ENCODE peak calls at places on chromosomes 11 and 22, in seven cellular contexts. X is HCT116, G is GM23248, M is OCI-LY7, V is PC-9, I is Karpas-422, O is GM23338. J is an unnamed sample. For H3K9me2, the result is how much of the 10 kb centered on the place peaks cover.

GRCh38 chr11:102111011-102111786 is 952 bp downstream of the YAP1 start:
- DNase-seq in O (peak), I (no peak), X (no peak), V (peak), M (no peak), G (peak), J (peak)

GRCh38 chr22:41327124-41327523 is 25.8 kb downstream of the ZC3H7B start:
- DNase-seq in V (no peak), X (no peak), G (no peak), I (no peak), O (no peak), M (no peak), J (no peak)

GRCh38 chr22:47300698-47301405 is 538.4 kb downstream of the TBC1D22A start:
- DNase-seq in O (no peak), G (no peak), M (no peak), V (no peak), I (no peak), X (no peak), J (no peak)

GRCh38 chr11:47056261-47056915 is 119.8 kb downstream of the CSTPP1 start:
- DNase-seq in O (no peak), M (no peak), I (no peak), G (peak), V (peak), X (no peak), J (peak)

GRCh38 chr11:108592591-108593213 is 866 bp downstream of the EXPH5 start:
- DNase-seq in I (no peak), X (no peak), V (no peak), G (peak), M (no peak), O (peak), J (peak)

GRCh38 chr11:77471520-77472234 is 2.2 kb downstream of the PAK1 start:
- DNase-seq in G (no peak), X (no peak), V (peak), I (peak), O (peak), M (peak), J (peak)

GRCh38 chr22:36311386-36312085 is 58.6 kb downstream of the APOL1 start:
- DNase-seq in M (no peak), I (no peak), V (peak), X (no peak), G (peak), O (no peak), J (no peak)

GRCh38 chr22:39296981-39297489 is 22.4 kb downstream of the RPL3 start:
- DNase-seq in M (no peak), V (no peak), O (no peak), G (no peak), I (no peak), X (no peak), J (no peak)

GRCh38 chr11:123086315-123086714 is 24.4 kb upstream of the HSPA8 start:
- DNase-seq in O (no peak), V (no peak), G (no peak), M (no peak), X (no peak), I (no peak), J (no peak)

GRCh38 chr22:46295277-46295971 is 1.2 kb upstream of the GTSE1 start:
- DNase-seq in V (no peak), G (peak), O (no peak), I (peak), X (no peak), M (peak), J (no peak)

GRCh38 chr11:96680515-96680914 is 290.7 kb downstream of the JRKL start:
- DNase-seq in G (no peak), V (no peak), I (no peak), M (no peak), X (no peak), O (no peak), J (peak)

GRCh38 chr11:24521586-24521985 is 24.7 kb downstream of the LUZP2 start:
- DNase-seq in X (no peak), M (no peak), O (no peak), G (no peak), V (no peak), I (no peak), J (no peak)

GRCh38 chr11:129695543-129696308 is 119.9 kb upstream of the TMEM45B start:
- DNase-seq in G (peak), V (peak), M (peak), O (peak), I (peak), X (peak), J (peak)

GRCh38 chr11:8290122-8290810 is 26.6 kb upstream of the LMO1 start:
- DNase-seq in O (no peak), M (no peak), G (no peak), V (no peak), X (no peak), I (no peak), J (no peak)

GRCh38 chr11:127862406-127862805 is 725.0 kb downstream of the ETS1 start:
- DNase-seq in I (no peak), G (peak), X (no peak), V (no peak), M (no peak), O (peak), J (no peak)

GRCh38 chr11:103529217-103529684 is 420.0 kb downstream of the DYNC2H1 start:
- DNase-seq in O (no peak), M (no peak), G (peak), I (no peak), V (peak), X (no peak), J (peak)

GRCh38 chr11:67615455-67616430 is 9.0 kb downstream of the NDUFV1 start:
- DNase-seq in M (peak), X (peak), I (peak), G (peak), O (peak), V (peak), J (peak)

GRCh38 chr11:15744693-15745092 is 611.7 kb downstream of the SOX6 start:
- DNase-seq in G (no peak), V (no peak), M (no peak), X (no peak), O (no peak), I (no peak), J (no peak)

GRCh38 chr11:128892866-128893565 is 1.9 kb downstream of the KCNJ5 start:
- DNase-seq in G (no peak), M (no peak), V (no peak), I (no peak), O (peak), X (no peak), J (no peak)

GRCh38 chr11:19632435-19632834 is 80.2 kb upstream of the NAV2 start:
- DNase-seq in O (no peak), I (no peak), V (no peak), X (no peak), G (peak), M (no peak), J (no peak)

GRCh38 chr11:19553683-19554333 is 158.8 kb upstream of the NAV2 start:
- DNase-seq in M (peak), O (peak), V (peak), G (peak), X (peak), I (peak), J (peak)

GRCh38 chr11:19234428-19234827 is 6.3 kb downstream of the E2F8 start:
- DNase-seq in X (no peak), I (no peak), G (no peak), M (no peak), O (no peak), V (no peak), J (no peak)

GRCh38 chr11:85444479-85444878 is 182.7 kb downstream of the DLG2 start:
- DNase-seq in O (no peak), X (no peak), V (no peak), I (no peak), G (no peak), M (no peak), J (no peak)

GRCh38 chr11:111911563-111912401 is at the start of gene CRYAB:
- DNase-seq in I (no peak), M (no peak), G (peak), X (no peak), O (peak), V (peak), J (peak)
- H3K4me2 ChIP-seq in I (no peak), M (no peak), G (peak), X (no peak), O (peak), V (peak), J (peak)

GRCh38 chr11:35419713-35420333 is 465 bp upstream of the SLC1A2 start:
- DNase-seq in I (no peak), O (peak), G (peak), X (no peak), M (no peak), V (no peak), J (no peak)
- H2AFZ ChIP-seq in I (no peak), O (peak), G (peak), X (no peak), M (no peak), V (no peak), J (peak)

DNA sequence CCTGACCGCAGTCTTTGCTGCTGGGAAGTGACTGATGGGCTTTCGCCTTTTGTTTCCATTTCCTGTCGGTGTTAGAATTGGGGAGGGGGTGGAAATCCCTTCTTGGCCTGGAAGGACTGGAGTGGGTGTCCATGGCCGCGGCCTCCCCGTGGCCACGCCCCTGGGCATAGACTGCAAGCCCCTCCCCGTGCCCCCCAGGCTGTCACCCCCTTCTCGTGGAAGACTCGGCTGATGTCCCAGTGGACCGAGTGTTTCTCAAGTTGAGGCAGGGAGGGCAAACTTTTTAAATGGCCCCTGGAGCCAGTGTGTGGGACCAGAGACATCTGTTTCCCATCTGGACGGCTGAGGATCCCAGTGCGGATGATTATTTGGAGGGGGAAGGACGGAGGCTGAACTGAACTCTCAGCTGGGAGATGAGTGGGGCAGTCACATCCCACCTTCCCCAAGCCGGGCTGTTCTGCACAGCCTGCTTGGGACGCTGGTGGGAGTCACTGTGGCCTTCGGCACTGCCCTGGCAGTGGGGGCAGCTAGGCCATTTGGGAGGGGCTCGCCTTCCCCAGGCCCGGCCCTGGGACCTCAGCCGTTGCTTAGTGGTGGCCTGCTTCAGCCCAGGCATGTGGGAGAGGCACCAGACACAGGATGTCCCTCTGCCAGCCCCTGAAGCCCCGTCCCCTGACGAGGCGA is 1.6 kb downstream of the CD81 start:
- DNase-seq in G (peak), V (no peak), O (no peak), X (no peak), M (no peak), I (peak), J (peak)
- H3K9me2 ChIP-seq in G (under half), V (under half), O (under half), X (under half), M (under half), I (under half), J (under half)

GRCh38 chr22:43389227-43389836 is 22.5 kb upstream of the MPPED1 start:
- DNase-seq in M (no peak), G (no peak), O (no peak), I (no peak), V (no peak), X (no peak), J (peak)

GRCh38 chr22:43384863-43385262 is 27.0 kb upstream of the MPPED1 start:
- DNase-seq in O (no peak), G (no peak), M (no peak), V (no peak), X (no peak), I (no peak), J (no peak)

GRCh38 chr22:43387815-43388214 is 24.0 kb upstream of the MPPED1 start:
- DNase-seq in G (no peak), V (no peak), I (no peak), O (no peak), M (no peak), X (no peak), J (no peak)

GRCh38 chr22:43388420-43388851 is 23.4 kb upstream of the MPPED1 start:
- DNase-seq in X (peak), M (peak), V (peak), O (peak), I (peak), G (peak), J (peak)

GRCh38 chr22:43385770-43386641 is 25.8 kb upstream of the MPPED1 start:
- DNase-seq in I (peak), X (peak), M (peak), G (peak), V (peak), O (peak), J (peak)
- H3K4me2 ChIP-seq in I (no peak), X (peak), M (no peak), G (no peak), V (no peak), O (peak), J (peak)

GRCh38 chr11:43947815-43948214 is 5.4 kb downstream of the C11orf96 start:
- DNase-seq in G (peak), V (no peak), I (no peak), X (no peak), O (no peak), M (no peak), J (no peak)

GRCh38 chr11:43951231-43951630 is 8.8 kb downstream of the C11orf96 start:
- DNase-seq in V (no peak), O (no peak), X (no peak), M (no peak), G (no peak), I (no peak), J (no peak)

GRCh38 chr11:43950323-43950855 is 8.0 kb downstream of the C11orf96 start:
- DNase-seq in M (no peak), O (no peak), X (no peak), I (no peak), V (no peak), G (no peak), J (no peak)

GRCh38 chr11:43947003-43947500 is 4.6 kb downstream of the C11orf96 start:
- DNase-seq in X (peak), I (peak), G (peak), O (peak), V (no peak), M (no peak), J (no peak)

DNA sequence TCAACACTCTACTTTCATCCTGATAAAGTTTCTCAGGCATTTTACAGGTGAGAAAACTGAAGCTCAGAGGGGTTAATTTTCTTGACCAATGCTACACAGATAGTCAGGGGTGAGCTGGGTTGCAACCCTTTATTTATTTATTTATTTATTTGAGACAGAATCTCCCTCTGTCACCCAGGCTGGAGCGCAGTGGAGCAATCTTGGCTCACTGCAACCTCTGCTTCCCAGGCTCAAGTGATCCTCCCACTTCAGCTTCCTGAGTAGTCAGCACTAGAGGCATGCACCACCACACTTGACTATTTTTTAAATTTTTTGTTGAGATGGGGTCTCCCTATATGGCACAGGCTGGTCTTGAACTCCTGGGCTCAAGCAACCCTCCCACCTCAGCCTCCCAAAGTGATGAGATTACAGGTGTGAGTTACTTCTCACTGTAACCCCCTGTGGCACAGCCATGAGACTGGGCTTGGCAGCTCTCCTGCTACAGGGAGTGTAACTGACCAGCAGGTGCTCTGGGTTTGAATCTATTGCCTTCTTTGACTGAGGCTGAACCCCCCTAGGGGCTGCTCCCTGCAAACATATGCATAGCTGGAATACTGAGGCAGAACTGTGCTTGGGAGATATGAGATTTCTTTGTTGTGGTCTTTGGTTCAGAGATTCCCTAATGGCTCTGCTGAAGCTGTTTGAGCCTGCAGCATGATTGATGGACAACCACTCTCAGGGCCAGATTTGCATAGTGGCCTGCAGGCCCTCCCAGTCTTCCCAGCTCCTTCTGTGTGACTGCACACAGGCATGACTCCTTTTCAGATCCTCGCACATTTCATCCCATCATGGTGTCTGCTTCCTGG is 6.1 kb downstream of the C11orf96 start:
- DNase-seq in X (no peak), I (no peak), V (no peak), G (no peak), O (no peak), M (no peak), J (no peak)
- H2AFZ ChIP-seq in X (no peak), I (no peak), V (no peak), G (no peak), O (no peak), M (no peak), J (no peak)

J was measured in hepatocyte.